ENCODE peak calls at places on chromosomes 2 and 18, in ten cellular contexts. One of them, this sample, is unnamed. For H3K4me1, the result is how much of the 10 kb centered on the place peaks cover.

GRCh38 chr18:58860747-58861224 is 3.9 kb upstream of the ZNF532 start:
- DNase-seq in fibroblast of lung: peak
- DNase-seq in CD4-positive, CD25-positive, alpha-beta regulatory T cell: no peak
- DNase-seq in OCI-LY7: no peak
- DNase-seq in lower lobe of right lung: no peak
- DNase-seq in thoracic aorta: no peak
- DNase-seq in neuronal stem cell: no peak
- DNase-seq in RWPE2: no peak
- DNase-seq in kidney: no peak
- DNase-seq in suprapubic skin: no peak
- DNase-seq in this sample: peak

GRCh38 chr2:105795575-105795934 is 50.8 kb downstream of the NCK2 start:
- DNase-seq in fibroblast of lung: no peak
- DNase-seq in CD4-positive, CD25-positive, alpha-beta regulatory T cell: peak
- DNase-seq in OCI-LY7: no peak
- DNase-seq in lower lobe of right lung: no peak
- DNase-seq in thoracic aorta: no peak
- DNase-seq in neuronal stem cell: no peak
- DNase-seq in RWPE2: no peak
- DNase-seq in kidney: no peak
- DNase-seq in suprapubic skin: no peak
- DNase-seq in this sample: no peak

GRCh38 chr18:11906926-11907874 is 917 bp downstream of the MPPE1 start:
- DNase-seq in fibroblast of lung: no peak
- DNase-seq in CD4-positive, CD25-positive, alpha-beta regulatory T cell: no peak
- DNase-seq in OCI-LY7: no peak
- DNase-seq in lower lobe of right lung: no peak
- DNase-seq in thoracic aorta: no peak
- DNase-seq in neuronal stem cell: no peak
- DNase-seq in RWPE2: no peak
- DNase-seq in kidney: no peak
- DNase-seq in suprapubic skin: no peak
- DNase-seq in this sample: no peak

GRCh38 chr2:289362-290089 is 1.6 kb upstream of the ALKAL2 start:
- DNase-seq in fibroblast of lung: peak
- DNase-seq in CD4-positive, CD25-positive, alpha-beta regulatory T cell: peak
- DNase-seq in OCI-LY7: no peak
- DNase-seq in lower lobe of right lung: no peak
- DNase-seq in thoracic aorta: no peak
- DNase-seq in neuronal stem cell: no peak
- DNase-seq in RWPE2: no peak
- DNase-seq in kidney: peak
- DNase-seq in suprapubic skin: no peak
- DNase-seq in this sample: peak

GRCh38 chr2:235535423-235536130 is 41.7 kb downstream of the AGAP1 start:
- DNase-seq in fibroblast of lung: no peak
- DNase-seq in CD4-positive, CD25-positive, alpha-beta regulatory T cell: no peak
- DNase-seq in OCI-LY7: no peak
- DNase-seq in lower lobe of right lung: no peak
- DNase-seq in thoracic aorta: no peak
- DNase-seq in neuronal stem cell: no peak
- DNase-seq in RWPE2: no peak
- DNase-seq in kidney: peak
- DNase-seq in suprapubic skin: no peak
- DNase-seq in this sample: no peak

GRCh38 chr2:156320491-156320896 is 12.0 kb downstream of the NR4A2 start:
- DNase-seq in fibroblast of lung: peak
- DNase-seq in CD4-positive, CD25-positive, alpha-beta regulatory T cell: no peak
- DNase-seq in OCI-LY7: no peak
- DNase-seq in lower lobe of right lung: peak
- DNase-seq in thoracic aorta: no peak
- DNase-seq in neuronal stem cell: peak
- DNase-seq in RWPE2: no peak
- DNase-seq in kidney: peak
- DNase-seq in suprapubic skin: no peak
- DNase-seq in this sample: peak

GRCh38 chr2:191385416-191386160 is 140.4 kb downstream of the MYO1B start:
- DNase-seq in fibroblast of lung: no peak
- DNase-seq in CD4-positive, CD25-positive, alpha-beta regulatory T cell: no peak
- DNase-seq in OCI-LY7: peak
- DNase-seq in lower lobe of right lung: no peak
- DNase-seq in thoracic aorta: no peak
- DNase-seq in neuronal stem cell: no peak
- DNase-seq in RWPE2: no peak
- DNase-seq in kidney: no peak
- DNase-seq in suprapubic skin: no peak
- DNase-seq in this sample: no peak

GRCh38 chr2:158502984-158503383 is 46.2 kb downstream of the PKP4 start:
- DNase-seq in fibroblast of lung: peak
- DNase-seq in CD4-positive, CD25-positive, alpha-beta regulatory T cell: no peak
- DNase-seq in OCI-LY7: no peak
- DNase-seq in lower lobe of right lung: no peak
- DNase-seq in thoracic aorta: no peak
- DNase-seq in neuronal stem cell: no peak
- DNase-seq in RWPE2: no peak
- DNase-seq in kidney: no peak
- DNase-seq in suprapubic skin: no peak
- DNase-seq in this sample: peak

GRCh38 chr2:48954935-48955334 is 199.4 kb downstream of the FSHR start:
- DNase-seq in fibroblast of lung: no peak
- DNase-seq in CD4-positive, CD25-positive, alpha-beta regulatory T cell: no peak
- DNase-seq in OCI-LY7: no peak
- DNase-seq in lower lobe of right lung: no peak
- DNase-seq in thoracic aorta: no peak
- DNase-seq in neuronal stem cell: no peak
- DNase-seq in RWPE2: no peak
- DNase-seq in kidney: no peak
- DNase-seq in suprapubic skin: no peak
- DNase-seq in this sample: no peak

GRCh38 chr2:101196220-101196661 is 45.1 kb upstream of the TBC1D8 start:
- DNase-seq in fibroblast of lung: no peak
- DNase-seq in CD4-positive, CD25-positive, alpha-beta regulatory T cell: no peak
- DNase-seq in OCI-LY7: no peak
- DNase-seq in lower lobe of right lung: no peak
- DNase-seq in thoracic aorta: no peak
- DNase-seq in neuronal stem cell: no peak
- DNase-seq in RWPE2: no peak
- DNase-seq in kidney: no peak
- DNase-seq in suprapubic skin: no peak
- DNase-seq in this sample: no peak

GRCh38 chr2:148603562-148603920 is 41.0 kb upstream of the EPC2 start:
- DNase-seq in fibroblast of lung: no peak
- DNase-seq in CD4-positive, CD25-positive, alpha-beta regulatory T cell: peak
- DNase-seq in OCI-LY7: no peak
- DNase-seq in lower lobe of right lung: no peak
- DNase-seq in thoracic aorta: no peak
- DNase-seq in neuronal stem cell: no peak
- DNase-seq in RWPE2: no peak
- DNase-seq in kidney: no peak
- DNase-seq in suprapubic skin: no peak
- DNase-seq in this sample: no peak

GRCh38 chr18:3782901-3783300 is 332.9 kb downstream of the TGIF1 start:
- DNase-seq in fibroblast of lung: peak
- DNase-seq in CD4-positive, CD25-positive, alpha-beta regulatory T cell: no peak
- DNase-seq in OCI-LY7: no peak
- DNase-seq in lower lobe of right lung: no peak
- DNase-seq in thoracic aorta: no peak
- DNase-seq in neuronal stem cell: no peak
- DNase-seq in RWPE2: no peak
- DNase-seq in kidney: no peak
- DNase-seq in suprapubic skin: no peak
- DNase-seq in this sample: no peak

GRCh38 chr2:9613291-9613690 is 17.5 kb downstream of the YWHAQ start:
- DNase-seq in fibroblast of lung: peak
- DNase-seq in CD4-positive, CD25-positive, alpha-beta regulatory T cell: no peak
- DNase-seq in OCI-LY7: no peak
- DNase-seq in lower lobe of right lung: no peak
- DNase-seq in thoracic aorta: no peak
- DNase-seq in neuronal stem cell: no peak
- DNase-seq in RWPE2: no peak
- DNase-seq in kidney: no peak
- DNase-seq in suprapubic skin: no peak
- DNase-seq in this sample: peak

GRCh38 chr2:66683599-66683998 is 248.7 kb downstream of the MEIS1 start:
- DNase-seq in fibroblast of lung: no peak
- DNase-seq in CD4-positive, CD25-positive, alpha-beta regulatory T cell: no peak
- DNase-seq in OCI-LY7: no peak
- DNase-seq in lower lobe of right lung: no peak
- DNase-seq in thoracic aorta: no peak
- DNase-seq in neuronal stem cell: no peak
- DNase-seq in RWPE2: no peak
- DNase-seq in kidney: no peak
- DNase-seq in suprapubic skin: no peak
- DNase-seq in this sample: no peak

GRCh38 chr2:32697156-32697555 is 69.3 kb downstream of the TTC27 start:
- DNase-seq in fibroblast of lung: peak
- DNase-seq in CD4-positive, CD25-positive, alpha-beta regulatory T cell: no peak
- DNase-seq in OCI-LY7: no peak
- DNase-seq in lower lobe of right lung: no peak
- DNase-seq in thoracic aorta: no peak
- DNase-seq in neuronal stem cell: no peak
- DNase-seq in RWPE2: no peak
- DNase-seq in kidney: no peak
- DNase-seq in suprapubic skin: no peak
- DNase-seq in this sample: peak

GRCh38 chr2:233422050-233422639 is 67.9 kb downstream of the DGKD start:
- DNase-seq in fibroblast of lung: no peak
- DNase-seq in CD4-positive, CD25-positive, alpha-beta regulatory T cell: peak
- DNase-seq in OCI-LY7: peak
- DNase-seq in lower lobe of right lung: peak
- DNase-seq in thoracic aorta: no peak
- DNase-seq in neuronal stem cell: no peak
- DNase-seq in RWPE2: no peak
- DNase-seq in kidney: no peak
- DNase-seq in suprapubic skin: peak
- DNase-seq in this sample: no peak

DNA sequence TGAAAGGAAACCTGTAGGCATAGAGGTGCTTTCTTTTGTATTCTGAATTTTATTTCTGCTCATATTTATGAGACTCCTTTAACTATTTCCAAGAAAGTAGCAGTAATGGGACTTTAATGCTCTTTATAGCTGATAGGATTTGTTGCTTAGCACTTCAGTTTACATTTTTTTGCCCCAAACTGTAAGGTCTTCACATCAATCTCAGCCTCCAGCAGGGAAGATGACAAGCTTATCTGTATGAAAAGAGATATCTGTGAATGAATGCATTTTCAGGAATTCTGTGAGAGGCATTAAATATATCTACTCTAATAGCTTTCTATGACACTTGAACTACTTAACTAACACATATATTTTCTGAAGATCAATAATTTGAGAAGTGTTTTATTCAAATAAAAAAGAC is 766.2 kb upstream of the CNTNAP5 start:
- DNase-seq in fibroblast of lung: no peak
- DNase-seq in CD4-positive, CD25-positive, alpha-beta regulatory T cell: no peak
- DNase-seq in OCI-LY7: no peak
- DNase-seq in lower lobe of right lung: no peak
- DNase-seq in thoracic aorta: no peak
- DNase-seq in neuronal stem cell: no peak
- DNase-seq in RWPE2: no peak
- DNase-seq in kidney: no peak
- DNase-seq in suprapubic skin: no peak
- DNase-seq in this sample: no peak
- H3K4me1 ChIP-seq in fibroblast of lung: under half
- H3K4me1 ChIP-seq in CD4-positive, CD25-positive, alpha-beta regulatory T cell: under half
- H3K4me1 ChIP-seq in OCI-LY7: under half
- H3K4me1 ChIP-seq in lower lobe of right lung: under half
- H3K4me1 ChIP-seq in thoracic aorta: under half
- H3K4me1 ChIP-seq in neuronal stem cell: under half
- H3K4me1 ChIP-seq in RWPE2: under half
- H3K4me1 ChIP-seq in kidney: under half
- H3K4me1 ChIP-seq in suprapubic skin: under half
- H3K4me1 ChIP-seq in this sample: under half

GRCh38 chr2:138501427-138502252 is at the start of gene SPOPL:
- DNase-seq in fibroblast of lung: peak
- DNase-seq in CD4-positive, CD25-positive, alpha-beta regulatory T cell: peak
- DNase-seq in OCI-LY7: peak
- DNase-seq in lower lobe of right lung: peak
- DNase-seq in thoracic aorta: peak
- DNase-seq in neuronal stem cell: peak
- DNase-seq in RWPE2: peak
- DNase-seq in kidney: peak
- DNase-seq in suprapubic skin: peak
- DNase-seq in this sample: peak
- H3K4me1 ChIP-seq in fibroblast of lung: under half
- H3K4me1 ChIP-seq in CD4-positive, CD25-positive, alpha-beta regulatory T cell: under half
- H3K4me1 ChIP-seq in OCI-LY7: under half
- H3K4me1 ChIP-seq in lower lobe of right lung: under half
- H3K4me1 ChIP-seq in thoracic aorta: under half
- H3K4me1 ChIP-seq in neuronal stem cell: under half
- H3K4me1 ChIP-seq in RWPE2: under half
- H3K4me1 ChIP-seq in kidney: under half
- H3K4me1 ChIP-seq in suprapubic skin: half or more
- H3K4me1 ChIP-seq in this sample: under half

GRCh38 chr2:6341730-6342129 is 524.0 kb downstream of the CMPK2 start:
- DNase-seq in fibroblast of lung: no peak
- DNase-seq in CD4-positive, CD25-positive, alpha-beta regulatory T cell: no peak
- DNase-seq in OCI-LY7: peak
- DNase-seq in lower lobe of right lung: no peak
- DNase-seq in thoracic aorta: no peak
- DNase-seq in neuronal stem cell: no peak
- DNase-seq in RWPE2: no peak
- DNase-seq in kidney: no peak
- DNase-seq in suprapubic skin: no peak
- DNase-seq in this sample: no peak
- H3K4me1 ChIP-seq in fibroblast of lung: under half
- H3K4me1 ChIP-seq in CD4-positive, CD25-positive, alpha-beta regulatory T cell: under half
- H3K4me1 ChIP-seq in OCI-LY7: half or more
- H3K4me1 ChIP-seq in lower lobe of right lung: under half
- H3K4me1 ChIP-seq in thoracic aorta: under half
- H3K4me1 ChIP-seq in neuronal stem cell: under half
- H3K4me1 ChIP-seq in RWPE2: under half
- H3K4me1 ChIP-seq in kidney: under half
- H3K4me1 ChIP-seq in suprapubic skin: under half
- H3K4me1 ChIP-seq in this sample: under half

GRCh38 chr2:230738391-230738811 is 25.8 kb downstream of the CAB39 start:
- DNase-seq in fibroblast of lung: peak
- DNase-seq in CD4-positive, CD25-positive, alpha-beta regulatory T cell: no peak
- DNase-seq in OCI-LY7: no peak
- DNase-seq in lower lobe of right lung: no peak
- DNase-seq in thoracic aorta: no peak
- DNase-seq in neuronal stem cell: no peak
- DNase-seq in RWPE2: no peak
- DNase-seq in kidney: no peak
- DNase-seq in suprapubic skin: no peak
- DNase-seq in this sample: peak
- H3K4me1 ChIP-seq in fibroblast of lung: under half
- H3K4me1 ChIP-seq in CD4-positive, CD25-positive, alpha-beta regulatory T cell: under half
- H3K4me1 ChIP-seq in OCI-LY7: under half
- H3K4me1 ChIP-seq in lower lobe of right lung: half or more
- H3K4me1 ChIP-seq in thoracic aorta: under half
- H3K4me1 ChIP-seq in neuronal stem cell: under half
- H3K4me1 ChIP-seq in RWPE2: under half
- H3K4me1 ChIP-seq in kidney: under half
- H3K4me1 ChIP-seq in suprapubic skin: under half
- H3K4me1 ChIP-seq in this sample: under half

GRCh38 chr2:37190290-37190689 is 1.8 kb upstream of the SULT6B1 start:
- DNase-seq in fibroblast of lung: peak
- DNase-seq in CD4-positive, CD25-positive, alpha-beta regulatory T cell: no peak
- DNase-seq in OCI-LY7: no peak
- DNase-seq in lower lobe of right lung: no peak
- DNase-seq in thoracic aorta: no peak
- DNase-seq in neuronal stem cell: no peak
- DNase-seq in RWPE2: no peak
- DNase-seq in kidney: no peak
- DNase-seq in suprapubic skin: no peak
- DNase-seq in this sample: no peak
- H3K4me1 ChIP-seq in fibroblast of lung: under half
- H3K4me1 ChIP-seq in CD4-positive, CD25-positive, alpha-beta regulatory T cell: under half
- H3K4me1 ChIP-seq in OCI-LY7: under half
- H3K4me1 ChIP-seq in lower lobe of right lung: under half
- H3K4me1 ChIP-seq in thoracic aorta: under half
- H3K4me1 ChIP-seq in neuronal stem cell: under half
- H3K4me1 ChIP-seq in RWPE2: under half
- H3K4me1 ChIP-seq in kidney: under half
- H3K4me1 ChIP-seq in suprapubic skin: under half
- H3K4me1 ChIP-seq in this sample: under half

This sample was measured in adipocyte.